ENCODE peak calls at places on chromosomes 6 and 20, in eight cellular contexts. T, D, Q, W, V, A, X and F are unnamed samples.

GRCh38 chr6:55277628-55278003 is 49.7 kb upstream of the GFRAL start:
- DNase-seq in A (no peak), D (no peak), V (no peak), X (no peak), Q (no peak), T (no peak), W (no peak), F (no peak)

GRCh38 chr6:123338394-123338793 is 298.4 kb downstream of the TRDN start:
- DNase-seq in W (no peak), A (no peak), Q (no peak), X (no peak), V (no peak), D (no peak), T (no peak), F (no peak)

GRCh38 chr20:37994512-37994911 is 38.7 kb downstream of the TTI1 start:
- DNase-seq in X (no peak), T (peak), D (no peak), A (no peak), W (no peak), Q (no peak), V (peak), F (no peak)

GRCh38 chr6:35642471-35643161 is 46.1 kb downstream of the FKBP5 start:
- DNase-seq in Q (no peak), A (no peak), T (no peak), D (no peak), V (peak), W (no peak), X (no peak), F (no peak)

GRCh38 chr6:87832025-87832825 is 130.2 kb upstream of the AKIRIN2 start:
- DNase-seq in A (no peak), W (no peak), X (no peak), Q (no peak), V (peak), T (no peak), D (no peak), F (no peak)

GRCh38 chr6:111632468-111633247 is 27.0 kb upstream of the TRAF3IP2 start:
- DNase-seq in Q (no peak), W (no peak), X (no peak), D (no peak), T (no peak), V (no peak), A (no peak), F (no peak)

GRCh38 chr6:170202416-170203135 is 88.3 kb downstream of the DLL1 start:
- DNase-seq in X (no peak), V (no peak), A (no peak), Q (peak), T (no peak), W (no peak), D (no peak), F (no peak)

GRCh38 chr6:38220069-38220723 is 400.7 kb downstream of the ZFAND3 start:
- DNase-seq in X (no peak), Q (no peak), T (no peak), D (no peak), W (no peak), A (no peak), V (no peak), F (no peak)

GRCh38 chr20:51678041-51678697 is 90.0 kb downstream of the ATP9A start:
- DNase-seq in W (no peak), D (no peak), A (no peak), X (peak), V (no peak), Q (peak), T (no peak), F (no peak)

GRCh38 chr6:156868385-156868784 is 91.2 kb downstream of the ARID1B start:
- DNase-seq in Q (no peak), V (no peak), A (no peak), D (no peak), W (no peak), X (no peak), T (no peak), F (no peak)

GRCh38 chr6:4870821-4871494 is 94.8 kb downstream of the CDYL start:
- DNase-seq in V (peak), X (no peak), A (no peak), Q (no peak), D (no peak), T (no peak), W (no peak), F (no peak)

GRCh38 chr20:45704969-45705637 is at the start of gene WFDC10B:
- DNase-seq in W (no peak), T (peak), D (no peak), A (no peak), V (no peak), X (no peak), Q (peak), F (no peak)

DNA sequence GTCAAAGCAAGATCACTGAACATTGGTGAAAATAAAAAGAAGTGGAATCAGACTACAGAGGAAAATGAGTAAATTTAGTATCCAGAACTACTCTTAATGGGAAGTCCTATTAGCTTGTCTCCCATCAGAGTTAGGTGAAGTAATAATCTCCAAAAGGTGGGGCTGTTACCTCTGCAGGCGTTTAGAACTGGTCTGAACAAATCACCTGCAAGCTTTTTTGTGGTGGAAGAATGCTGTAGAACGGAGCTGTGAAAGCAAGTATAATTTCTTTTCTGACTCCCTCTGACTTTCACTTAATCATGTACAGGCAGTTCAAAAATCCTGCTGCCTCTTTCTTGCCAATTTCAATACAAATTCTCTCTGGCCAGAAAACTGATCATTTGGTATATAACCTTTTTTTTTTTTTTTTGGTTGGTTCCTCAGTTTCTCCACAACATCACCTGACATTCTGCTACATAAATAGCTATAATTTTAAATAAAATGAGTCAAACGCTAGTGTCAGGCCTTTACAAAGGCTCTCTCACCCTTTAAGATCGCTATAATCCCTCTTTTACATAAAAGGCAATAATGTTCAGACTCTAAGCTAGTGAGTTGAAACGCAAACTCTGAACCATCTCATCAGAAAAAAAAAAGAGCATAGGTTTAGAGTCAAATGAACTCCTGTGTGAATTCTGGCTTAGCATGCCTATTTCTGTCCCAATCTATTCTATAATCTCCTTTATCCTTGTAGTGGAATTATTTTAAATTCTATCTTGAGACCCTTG is 38.8 kb downstream of the CITED2 start:
- DNase-seq in T (no peak), D (no peak), V (no peak), A (no peak), W (no peak), X (no peak), Q (no peak), F (no peak)
- H3K4me3 ChIP-seq in T (no peak), D (no peak), V (no peak), A (no peak), W (no peak), X (no peak), Q (no peak), F (no peak)

GRCh38 chr6:106530502-106530901 is 98.8 kb downstream of the RTN4IP1 start:
- DNase-seq in Q (no peak), W (no peak), T (no peak), D (no peak), A (no peak), V (peak), X (no peak), F (no peak)
- H3K4me3 ChIP-seq in Q (no peak), W (no peak), T (no peak), D (no peak), A (no peak), V (no peak), X (no peak), F (no peak)

GRCh38 chr20:56358600-56359211 is at the start of gene FAM210B:
- DNase-seq in Q (peak), A (peak), T (peak), D (peak), V (peak), W (peak), X (peak), F (peak)
- H3K4me3 ChIP-seq in Q (peak), A (peak), T (peak), D (peak), V (peak), W (peak), X (peak), F (peak)

GRCh38 chr6:56693246-56693607 is 50.5 kb upstream of the DST start:
- DNase-seq in Q (peak), D (peak), T (no peak), A (peak), W (no peak), V (peak), X (peak), F (no peak)
- H3K4me3 ChIP-seq in Q (no peak), D (peak), T (no peak), A (peak), W (no peak), V (peak), X (peak), F (no peak)

GRCh38 chr6:94668896-94669295 is 908.4 kb upstream of the MANEA start:
- DNase-seq in A (no peak), V (no peak), X (no peak), Q (no peak), T (no peak), W (peak), D (no peak), F (no peak)
- H3K4me3 ChIP-seq in A (no peak), V (no peak), X (no peak), Q (no peak), T (no peak), W (no peak), D (no peak), F (no peak)

GRCh38 chr6:92110390-92110789 is 1309.0 kb downstream of the EPHA7 start:
- DNase-seq in V (no peak), X (no peak), D (no peak), A (no peak), Q (no peak), W (no peak), T (no peak), F (no peak)
- H3K4me3 ChIP-seq in V (no peak), X (no peak), D (no peak), A (no peak), Q (no peak), W (no peak), T (no peak), F (no peak)

GRCh38 chr6:29236634-29237033 is 64.9 kb upstream of the OR14J1 start:
- DNase-seq in D (no peak), Q (no peak), X (no peak), A (no peak), W (no peak), T (no peak), V (no peak), F (no peak)

GRCh38 chr6:29227235-29227634 is 56.5 kb downstream of the OR2J2 start:
- DNase-seq in V (no peak), D (no peak), A (no peak), Q (no peak), W (no peak), X (no peak), T (no peak), F (no peak)

GRCh38 chr6:29236060-29236459 is 65.4 kb downstream of the OR2J2 start:
- DNase-seq in A (no peak), V (no peak), X (no peak), T (no peak), Q (no peak), D (no peak), W (no peak), F (no peak)

GRCh38 chr6:29232725-29233124 is 62.0 kb downstream of the OR2J2 start:
- DNase-seq in Q (no peak), X (no peak), T (no peak), W (no peak), V (no peak), A (no peak), D (no peak), F (no peak)

GRCh38 chr6:29230666-29231065 is 60.0 kb downstream of the OR2J2 start:
- DNase-seq in A (no peak), D (no peak), T (no peak), V (no peak), W (no peak), Q (no peak), X (no peak), F (no peak)
- H3K4me3 ChIP-seq in A (no peak), D (no peak), T (no peak), V (no peak), W (no peak), Q (no peak), X (no peak), F (no peak)